ENCODE peak calls at places on chromosomes 5 and 9, in four cellular contexts. Q is H1, I is HepG2, J is GM12878. O is an unnamed sample.

GRCh38 chr5:178519804-178520203 is 70.4 kb downstream of the COL23A1 start:
- DNase-seq in Q (no peak), I (no peak), J (no peak), O (no peak)

GRCh38 chr5:174325441-174325840 is 279.9 kb downstream of the NSG2 start:
- DNase-seq in Q (no peak), I (no peak), J (no peak), O (no peak)

GRCh38 chr9:104780796-104781395 is 17.0 kb downstream of the NIPSNAP3B start:
- DNase-seq in Q (no peak), I (no peak), J (no peak), O (no peak)

GRCh38 chr5:145587308-145588071 is 247.7 kb downstream of the PRELID2 start:
- DNase-seq in Q (no peak), I (peak), J (no peak), O (no peak)

GRCh38 chr9:96674914-96675538 is 19.9 kb upstream of the PRXL2C start:
- DNase-seq in Q (no peak), I (no peak), J (no peak), O (no peak)

GRCh38 chr9:86637515-86637914 is 283.3 kb upstream of the TUT7 start:
- DNase-seq in Q (peak), I (no peak), J (no peak), O (peak)

GRCh38 chr5:113612060-113612496 is 98.6 kb downstream of the YTHDC2 start:
- DNase-seq in Q (no peak), I (peak), J (no peak), O (peak)

GRCh38 chr5:43619380-43619779 is 16.4 kb downstream of the NNT start:
- DNase-seq in Q (no peak), I (no peak), J (no peak), O (no peak)

GRCh38 chr9:112796485-112796884 is 45.9 kb downstream of the SNX30 start:
- DNase-seq in Q (no peak), I (no peak), J (no peak), O (no peak)

GRCh38 chr9:76610009-76610352 is 151.0 kb downstream of the GCNT1 start:
- DNase-seq in Q (no peak), I (no peak), J (no peak), O (no peak)

GRCh38 chr5:142342128-142342981 is 17.5 kb upstream of the SPRY4 start:
- DNase-seq in Q (no peak), I (peak), J (no peak), O (no peak)

GRCh38 chr9:37104183-37104889 is 16.0 kb upstream of the ZCCHC7 start:
- DNase-seq in Q (no peak), I (no peak), J (no peak), O (no peak)

GRCh38 chr5:105392122-105392709 is 1829.6 kb upstream of the NUDT12 start:
- DNase-seq in Q (no peak), I (peak), J (no peak), O (no peak)

GRCh38 chr9:11735391-11735790 is 957.8 kb upstream of the TYRP1 start:
- DNase-seq in Q (no peak), I (no peak), J (no peak), O (no peak)

GRCh38 chr9:84875193-84875592 is 205.7 kb downstream of the NTRK2 start:
- DNase-seq in Q (peak), I (no peak), J (no peak), O (no peak)

GRCh38 chr9:3865373-3865772 is 339.6 kb upstream of the RFX3 start:
- DNase-seq in Q (no peak), I (no peak), J (no peak), O (no peak)

GRCh38 chr5:41414598-41414997 is 95.8 kb downstream of the PLCXD3 start:
- DNase-seq in Q (no peak), I (peak), J (no peak), O (no peak)

GRCh38 chr9:85569988-85570387 is 171.8 kb downstream of the AGTPBP1 start:
- DNase-seq in Q (no peak), I (no peak), J (no peak), O (no peak)

GRCh38 chr5:2278825-2279224 is 396.1 kb upstream of the IRX4 start:
- DNase-seq in Q (no peak), I (no peak), J (no peak), O (no peak)

GRCh38 chr5:179406031-179406681 is 60.9 kb upstream of the ADAMTS2 start:
- DNase-seq in Q (peak), I (no peak), J (no peak), O (no peak)

GRCh38 chr9:106892632-106893031 is 29.7 kb downstream of the ZNF462 start:
- DNase-seq in Q (no peak), I (peak), J (no peak), O (peak)

GRCh38 chr9:79623799-79624721 is 52.3 kb downstream of the TLE4 start:
- DNase-seq in Q (no peak), I (peak), J (peak), O (no peak)

GRCh38 chr5:107444327-107444726 is 226.4 kb downstream of the EFNA5 start:
- DNase-seq in Q (no peak), I (no peak), J (no peak), O (no peak)

GRCh38 chr5:159206818-159207217 is 2.5 kb downstream of the RNF145 start:
- DNase-seq in Q (no peak), I (no peak), J (no peak), O (no peak)

GRCh38 chr9:68515304-68516017 is 25.2 kb downstream of the TMEM252 start:
- DNase-seq in Q (no peak), I (no peak), J (no peak), O (no peak)

GRCh38 chr5:16992006-16992405 is 55.9 kb upstream of the MYO10 start:
- DNase-seq in Q (no peak), I (no peak), J (no peak), O (no peak)

GRCh38 chr5:759111-759741 is 25.3 kb downstream of the ZDHHC11B start:
- DNase-seq in Q (no peak), I (peak), J (no peak), O (peak)

GRCh38 chr9:109542922-109543321 is 44.8 kb upstream of the PTPN3 start:
- DNase-seq in Q (no peak), I (no peak), J (no peak), O (no peak)

GRCh38 chr5:82748688-82749091 is 328.5 kb downstream of the TMEM167A start:
- DNase-seq in Q (no peak), I (no peak), J (no peak), O (no peak)

GRCh38 chr9:128946945-128947422 is 419 bp downstream of the DOLK start:
- DNase-seq in Q (no peak), I (no peak), J (no peak), O (no peak)

GRCh38 chr5:61702784-61703183 is 370.7 kb downstream of the ZSWIM6 start:
- DNase-seq in Q (no peak), I (no peak), J (no peak), O (no peak)

GRCh38 chr9:88809371-88809770 is 181.9 kb upstream of the S1PR3 start:
- DNase-seq in Q (no peak), I (no peak), J (no peak), O (no peak)

GRCh38 chr5:32791536-32792240 is 80.6 kb downstream of the NPR3 start:
- DNase-seq in Q (no peak), I (no peak), J (no peak), O (no peak)

GRCh38 chr5:32790411-32790951 is 79.4 kb downstream of the NPR3 start:
- DNase-seq in Q (no peak), I (no peak), J (no peak), O (no peak)

DNA sequence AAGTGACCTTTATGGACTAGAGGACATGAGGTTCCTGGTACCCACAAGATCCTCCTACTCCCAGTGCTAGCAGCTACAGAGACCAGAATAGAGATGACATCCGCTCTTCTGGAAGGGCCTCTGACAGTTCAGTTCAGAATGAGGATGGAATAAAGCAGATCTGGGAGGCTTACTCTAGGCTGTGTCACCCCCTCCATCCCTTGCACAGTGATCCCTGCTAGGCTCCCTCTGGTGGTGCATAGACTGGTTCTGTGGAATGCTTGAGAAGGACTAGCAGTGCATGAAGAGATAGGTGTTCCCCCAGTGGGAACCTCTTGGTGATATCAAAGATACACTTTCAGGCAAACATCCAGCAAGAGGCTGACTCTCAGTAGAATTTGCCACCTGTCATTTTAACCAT is 83.0 kb downstream of the NPR3 start:
- DNase-seq in Q (no peak), I (peak), J (no peak), O (no peak)
- TF ChIP-seq TCF12 in Q (no peak), I (no peak), J (no peak), O (no peak)

GRCh38 chr9:136666364-136667216 is 3.9 kb downstream of the EGFL7 start:
- DNase-seq in Q (no peak), I (no peak), J (no peak), O (no peak)

GRCh38 chr9:136664799-136665082 is 2.0 kb downstream of the EGFL7 start:
- DNase-seq in Q (no peak), I (no peak), J (no peak), O (no peak)

GRCh38 chr9:136664000-136664798 is 1.5 kb downstream of the EGFL7 start:
- DNase-seq in Q (no peak), I (no peak), J (no peak), O (no peak)

GRCh38 chr9:136665704-136666363 is 3.1 kb downstream of the EGFL7 start:
- DNase-seq in Q (no peak), I (no peak), J (no peak), O (peak)

GRCh38 chr9:136665111-136665703 is 2.5 kb downstream of the EGFL7 start:
- DNase-seq in Q (no peak), I (no peak), J (no peak), O (peak)
- TF ChIP-seq TCF12 in Q (no peak), I (no peak), J (no peak), O (no peak)

DNA sequence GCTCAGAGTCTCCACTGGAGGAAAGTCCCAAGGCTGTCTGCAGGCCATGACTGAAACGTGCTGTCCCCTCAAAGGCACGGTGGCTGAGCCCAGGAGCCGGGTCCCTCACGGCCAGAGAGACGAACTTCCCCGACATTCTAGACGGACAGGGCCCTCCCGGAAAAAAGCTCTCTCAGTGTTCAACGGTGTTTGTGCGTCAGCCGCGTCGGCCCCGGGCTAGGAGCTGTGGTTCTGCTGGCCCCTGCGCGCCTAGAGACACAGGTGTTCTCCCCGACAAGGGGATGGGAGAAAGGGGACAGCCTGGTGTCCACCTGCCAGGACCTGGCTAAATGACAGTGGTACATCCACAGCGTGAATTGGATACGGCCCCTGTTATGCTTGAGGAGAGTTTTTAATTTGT is 5.8 kb upstream of the GPSM1 start:
- DNase-seq in Q (no peak), I (no peak), J (no peak), O (no peak)
- TF ChIP-seq TCF12 in Q (no peak), I (no peak), J (no peak), O (no peak)

GRCh38 chr9:71990466-71990865 is 69.9 kb downstream of the C9orf57 start:
- DNase-seq in Q (no peak), I (no peak), J (no peak), O (no peak)
- TF ChIP-seq TCF12 in Q (no peak), I (no peak), J (no peak), O (no peak)

DNA sequence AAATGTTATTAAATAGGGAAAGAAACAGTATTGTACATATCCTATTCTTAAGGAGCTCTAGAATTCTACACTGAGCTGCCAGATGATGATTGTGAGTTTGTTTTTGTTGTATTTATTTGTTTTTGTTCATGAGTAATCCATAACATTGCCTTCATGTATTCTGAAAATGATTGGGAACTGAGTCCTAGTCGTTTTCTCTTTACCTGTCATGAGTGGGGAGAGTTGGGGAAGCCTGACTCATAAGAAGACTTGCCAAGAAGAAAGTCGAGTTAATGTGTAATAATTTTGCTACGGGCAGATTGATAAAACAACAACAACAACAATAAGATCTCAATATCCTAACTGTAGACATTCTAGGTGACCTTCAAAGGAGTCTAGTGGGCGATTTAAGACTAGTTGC is 103.8 kb downstream of the ANKRD55 start:
- DNase-seq in Q (no peak), I (no peak), J (no peak), O (no peak)
- TF ChIP-seq TCF12 in Q (no peak), I (no peak), J (no peak), O (no peak)